ENCODE peak calls at places on chromosomes 6 and 20, in four cellular contexts. V is endothelial cell of umbilical vein, U is IMR-90, A is K562. X is an unnamed sample.

GRCh38 chr6:49918787-49919186 is 45.2 kb downstream of the DEFB114 start:
- DNase-seq in V (no peak), A (no peak), U (no peak), X (no peak)

GRCh38 chr6:158672726-158673125 is 22.9 kb downstream of the SYTL3 start:
- DNase-seq in U (no peak), V (no peak), A (no peak), X (no peak)

GRCh38 chr6:34158876-34159275 is 13.0 kb upstream of the GRM4 start:
- DNase-seq in U (no peak), A (no peak), V (no peak), X (no peak)

GRCh38 chr20:47227576-47227975 is 128.9 kb downstream of the ZMYND8 start:
- DNase-seq in A (no peak), U (no peak), V (no peak), X (no peak)

GRCh38 chr6:15793288-15793687 is 130.5 kb upstream of the DTNBP1 start:
- DNase-seq in U (peak; percentile 35), V (no peak), A (peak; percentile 38), X (peak; percentile 15)

GRCh38 chr6:154786144-154786868 is 53.1 kb downstream of the SCAF8 start:
- DNase-seq in A (no peak), V (no peak), U (no peak), X (no peak)

GRCh38 chr6:121549741-121550140 is 114.3 kb downstream of the GJA1 start:
- DNase-seq in U (peak; percentile 96), A (no peak), V (no peak), X (peak; percentile 30)

GRCh38 chr6:13099771-13100170 is 228.6 kb downstream of the TBC1D7 start:
- DNase-seq in V (no peak), A (peak; percentile 21), U (no peak), X (no peak)

GRCh38 chr6:5036309-5036708 is 32.5 kb upstream of the RPP40 start:
- DNase-seq in U (peak; percentile 67), V (peak; percentile 12), A (peak; percentile 41), X (no peak)

GRCh38 chr20:41249781-41250281 is 67.7 kb downstream of the ZHX3 start:
- DNase-seq in U (peak; percentile 29), A (peak; percentile 45), V (peak; percentile 75), X (no peak)

GRCh38 chr20:14445310-14445709 is 107.9 kb upstream of the FLRT3 start:
- DNase-seq in U (peak; percentile 88), V (peak; percentile 81), A (no peak), X (peak; percentile 36)

GRCh38 chr20:25196701-25197120 is 1.2 kb downstream of the ENTPD6 start:
- DNase-seq in U (no peak), A (no peak), V (no peak), X (no peak)

GRCh38 chr20:63755933-63756647 is 16.5 kb downstream of the SLC2A4RG start:
- DNase-seq in V (no peak), A (no peak), U (no peak), X (no peak)

GRCh38 chr20:52103911-52104545 is 87.6 kb downstream of the ZFP64 start:
- DNase-seq in V (peak; percentile 27), A (no peak), U (peak; percentile 14), X (no peak)

GRCh38 chr20:56372850-56373249 is 14.1 kb downstream of the FAM210B start:
- DNase-seq in A (no peak), V (no peak), U (no peak), X (no peak)

GRCh38 chr6:30964075-30964474 is 19.4 kb upstream of the MUC21 start:
- DNase-seq in U (no peak), A (no peak), V (no peak), X (no peak)

GRCh38 chr6:139647001-139647400 is 272.6 kb upstream of the CITED2 start:
- DNase-seq in A (no peak), U (peak; percentile 24), V (no peak), X (no peak)

GRCh38 chr6:133467231-133467981 is 226.2 kb downstream of the EYA4 start:
- DNase-seq in V (no peak), A (no peak), U (peak; percentile 76), X (no peak)

GRCh38 chr20:23879328-23879798 is at the start of gene CST5:
- DNase-seq in A (no peak), U (no peak), V (no peak), X (no peak)

GRCh38 chr6:140046030-140046632 is 671.7 kb upstream of the CITED2 start:
- DNase-seq in V (no peak), A (no peak), U (no peak), X (no peak)

GRCh38 chr6:125750692-125751333 is 1.4 kb downstream of the HEY2 start:
- DNase-seq in U (no peak), V (no peak), A (no peak), X (no peak)

GRCh38 chr6:11364971-11365397 is 132.5 kb upstream of the NEDD9 start:
- DNase-seq in V (peak; percentile 90), A (no peak), U (no peak), X (no peak)
- H3K9me1 ChIP-seq in V (no peaks in the 10 kb centered on the region), A (no peaks in the 10 kb centered on the region), U (no peaks in the 10 kb centered on the region), X (no peaks in the 10 kb centered on the region)

DNA sequence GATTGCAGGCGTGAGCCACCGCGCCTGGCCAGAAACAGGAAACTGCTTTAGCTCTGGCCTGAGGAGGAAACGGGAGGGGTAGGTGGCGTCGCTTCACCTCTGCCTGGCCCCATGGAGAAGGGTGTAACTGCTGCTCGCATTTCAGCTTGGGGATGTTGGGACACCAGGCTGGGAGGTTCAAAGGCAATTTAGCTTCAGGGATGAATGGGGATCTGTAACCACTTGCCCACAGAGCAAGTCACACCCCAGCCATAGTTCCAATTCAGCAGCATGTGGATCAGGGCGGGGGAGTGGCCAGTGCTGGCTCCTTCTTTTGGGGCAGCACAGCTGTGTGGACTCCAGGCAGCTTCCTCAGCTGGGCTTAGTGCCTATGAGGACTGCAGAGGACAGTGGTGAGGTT is 34.8 kb upstream of the NUP153 start:
- DNase-seq in A (no peak), V (no peak), U (no peak), X (no peak)
- H3K9me1 ChIP-seq in A (no peaks in the 10 kb centered on the region), V (no peaks in the 10 kb centered on the region), U (no peaks in the 10 kb centered on the region), X (no peaks in the 10 kb centered on the region)

GRCh38 chr6:148440021-148440420 is 97.4 kb downstream of the SASH1 start:
- DNase-seq in U (no peak), A (no peak), V (no peak), X (no peak)
- H3K9me1 ChIP-seq in U (peaks cover 8% of the 10 kb centered on the region), A (no peaks in the 10 kb centered on the region), V (no peaks in the 10 kb centered on the region), X (no peaks in the 10 kb centered on the region)

DNA sequence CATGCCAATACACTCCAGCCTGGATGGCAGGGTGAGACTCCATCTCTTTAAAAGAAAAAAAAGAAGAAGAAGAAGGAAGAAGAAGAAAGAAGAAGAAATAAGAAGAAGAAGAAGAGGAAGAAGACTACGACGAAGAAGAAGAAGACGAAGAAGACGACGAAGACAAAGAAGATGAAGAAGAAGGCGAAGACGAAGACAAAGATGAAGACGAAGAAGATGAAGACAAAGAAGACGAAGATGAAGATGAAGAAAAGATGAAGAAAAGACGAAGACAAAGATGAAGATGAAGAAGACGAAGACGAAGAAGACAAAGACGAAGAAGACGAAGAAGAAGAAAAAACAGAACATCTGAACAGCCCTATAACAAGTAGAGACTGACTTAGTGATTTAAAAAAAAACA is 33.0 kb downstream of the TRPC4AP start:
- DNase-seq in A (no peak), V (no peak), U (no peak), X (no peak)
- H3K9me1 ChIP-seq in A (no peaks in the 10 kb centered on the region), V (peaks cover 4% of the 10 kb centered on the region), U (peaks cover 6% of the 10 kb centered on the region), X (no peaks in the 10 kb centered on the region)

DNA sequence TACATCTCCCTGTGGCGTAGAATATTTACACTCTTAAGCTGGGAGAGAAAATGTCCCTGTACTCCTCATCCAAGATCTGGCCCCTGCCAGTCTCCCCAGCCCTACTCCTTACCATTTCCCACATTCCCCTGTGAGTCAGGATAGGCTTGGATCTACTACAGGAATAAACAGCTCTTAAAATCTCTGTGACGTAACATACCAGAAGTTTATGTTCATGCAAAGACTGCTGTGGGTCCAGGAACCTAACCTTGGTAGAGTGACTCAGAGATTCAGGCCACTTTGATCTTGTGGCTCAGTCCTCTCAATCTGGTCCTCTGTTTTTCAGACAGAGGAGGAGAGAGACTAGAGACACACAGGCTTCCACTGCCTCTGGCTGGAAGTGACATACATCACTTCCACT is 38.5 kb upstream of the GPR6 start:
- DNase-seq in U (peak; percentile 26), A (no peak), V (no peak), X (no peak)
- H3K9me1 ChIP-seq in U (no peaks in the 10 kb centered on the region), A (no peaks in the 10 kb centered on the region), V (no peaks in the 10 kb centered on the region), X (no peaks in the 10 kb centered on the region)

GRCh38 chr20:58886546-58886945 is 34.0 kb downstream of the GNAS start:
- DNase-seq in A (no peak), U (no peak), V (no peak), X (no peak)
- H3K9me1 ChIP-seq in A (no peaks in the 10 kb centered on the region), U (no peaks in the 10 kb centered on the region), V (no peaks in the 10 kb centered on the region), X (no peaks in the 10 kb centered on the region)

X was measured in keratinocyte.